ENCODE peak calls at places on chromosomes 5 and 9, in seven cellular contexts. M, O, Z, C, B, N and D are unnamed samples.

GRCh38 chr5:997711-998110 is 10.9 kb upstream of the NKD2 start:
- DNase-seq in Z (no peak), O (no peak), M (no peak), C (no peak), B (no peak), N (no peak), D (no peak)

GRCh38 chr9:18896531-18897179 is 136.4 kb downstream of the SAXO1 start:
- DNase-seq in B (no peak), M (no peak), C (no peak), Z (no peak), O (no peak), N (no peak), D (no peak)

GRCh38 chr9:74810200-74810599 is 77.5 kb downstream of the TRPM6 start:
- DNase-seq in O (no peak), Z (no peak), B (no peak), N (no peak), C (no peak), M (no peak), D (no peak)

GRCh38 chr5:89437450-89438435 is 554.8 kb upstream of the MEF2C start:
- DNase-seq in M (no peak), O (no peak), Z (peak; percentile 15), C (no peak), N (peak; percentile 67), B (no peak), D (peak; percentile 7)

GRCh38 chr5:179874136-179874535 is 15.5 kb upstream of the MRNIP start:
- DNase-seq in Z (no peak), B (no peak), N (no peak), O (no peak), M (no peak), C (no peak), D (no peak)

GRCh38 chr5:138336952-138337684 is 948 bp upstream of the FAM53C start:
- DNase-seq in N (no peak), M (no peak), B (no peak), O (no peak), C (peak; percentile 91), Z (peak; percentile 85), D (peak; percentile 76)

GRCh38 chr5:141003791-141004601 is 37.7 kb downstream of the PCDHAC2 start:
- DNase-seq in M (peak; percentile 47), O (no peak), Z (peak; percentile 4), B (no peak), N (peak; percentile 95), C (no peak), D (no peak)

GRCh38 chr5:67795781-67796477 is 419.6 kb upstream of the PIK3R1 start:
- DNase-seq in C (peak; percentile 29), Z (peak; percentile 23), O (no peak), N (no peak), B (no peak), M (no peak), D (no peak)

GRCh38 chr9:34771023-34771422 is 61.1 kb upstream of the CCL21 start:
- DNase-seq in M (no peak), B (no peak), Z (peak; percentile 35), N (peak; percentile 63), C (no peak), O (no peak), D (peak; percentile 83)

GRCh38 chr9:2179557-2179956 is 164.4 kb downstream of the SMARCA2 start:
- DNase-seq in M (no peak), B (peak; percentile 26), Z (no peak), O (no peak), N (no peak), C (no peak), D (peak; percentile 36)

GRCh38 chr5:83169938-83170337 is 92.6 kb downstream of the XRCC4 start:
- DNase-seq in N (no peak), O (no peak), M (no peak), B (no peak), C (no peak), Z (no peak), D (no peak)

GRCh38 chr9:81108391-81108790 is 581.0 kb downstream of the TLE1 start:
- DNase-seq in N (peak; percentile 83), M (no peak), O (no peak), Z (no peak), C (no peak), B (no peak), D (no peak)

GRCh38 chr5:52657231-52657645 is 130.5 kb upstream of the ITGA1 start:
- DNase-seq in M (peak; percentile 60), N (peak; percentile 63), C (peak; percentile 73), O (peak; percentile 41), Z (peak; percentile 71), B (peak; percentile 49), D (peak; percentile 79)

GRCh38 chr5:821504-821903 is 29.3 kb downstream of the ZDHHC11 start:
- DNase-seq in O (no peak), B (no peak), Z (no peak), C (no peak), N (no peak), M (no peak), D (no peak)

GRCh38 chr5:33736510-33736909 is 155.3 kb downstream of the ADAMTS12 start:
- DNase-seq in O (no peak), N (peak; percentile 24), B (no peak), M (no peak), Z (peak; percentile 72), C (peak; percentile 92), D (peak; percentile 38)

GRCh38 chr5:150692276-150692675 is 8.6 kb downstream of the RBM22 start:
- DNase-seq in Z (no peak), O (no peak), B (no peak), N (no peak), C (no peak), M (no peak), D (no peak)

GRCh38 chr9:34715639-34716215 is 5.8 kb upstream of the CCL21 start:
- DNase-seq in Z (no peak), B (no peak), N (no peak), M (no peak), O (no peak), C (no peak), D (peak; percentile 39)

GRCh38 chr9:72585737-72586136 is 64.3 kb downstream of the TMC1 start:
- DNase-seq in O (no peak), Z (peak; percentile 51), B (no peak), N (peak; percentile 45), C (peak; percentile 85), M (no peak), D (no peak)

GRCh38 chr9:117278020-117278419 is 136.8 kb downstream of the ASTN2 start:
- DNase-seq in C (no peak), N (no peak), M (no peak), B (no peak), Z (no peak), O (no peak), D (no peak)

GRCh38 chr5:159908201-159908940 is 7.9 kb upstream of the ADRA1B start:
- DNase-seq in Z (no peak), C (no peak), B (no peak), O (no peak), M (no peak), N (no peak), D (no peak)

GRCh38 chr5:74185599-74185998 is 454.9 kb downstream of the ENC1 start:
- DNase-seq in C (no peak), B (no peak), N (no peak), M (no peak), O (no peak), Z (no peak), D (no peak)

GRCh38 chr5:176894298-176894697 is 4.8 kb downstream of the HK3 start:
- DNase-seq in M (no peak), O (no peak), C (no peak), N (no peak), Z (no peak), B (no peak), D (no peak)

GRCh38 chr9:70205366-70206020 is 53.3 kb upstream of the SMC5 start:
- DNase-seq in Z (no peak), B (no peak), N (peak; percentile 60), M (no peak), C (no peak), O (no peak), D (peak; percentile 72)

GRCh38 chr5:140175367-140176027 is 509 bp downstream of the CYSTM1 start:
- DNase-seq in Z (peak; percentile 90), M (peak; percentile 87), B (peak; percentile 70), C (peak; percentile 56), N (peak; percentile 56), O (peak; percentile 70), D (peak; percentile 42)

GRCh38 chr5:35319231-35320002 is 89.1 kb upstream of the PRLR start:
- DNase-seq in C (no peak), Z (peak; percentile 72), B (no peak), N (peak; percentile 74), O (no peak), M (no peak), D (peak; percentile 50)

GRCh38 chr5:58002318-58002717 is 457.6 kb downstream of the PLK2 start:
- DNase-seq in Z (peak; percentile 4), M (no peak), O (no peak), B (no peak), N (peak; percentile 77), C (no peak), D (peak; percentile 60)

GRCh38 chr5:27216367-27216941 is 178.1 kb upstream of the CDH9 start:
- DNase-seq in M (no peak), B (no peak), Z (no peak), C (no peak), N (no peak), O (no peak), D (no peak)

GRCh38 chr9:92752812-92753404 is 11.7 kb downstream of the BICD2 start:
- DNase-seq in M (no peak), N (no peak), C (no peak), B (no peak), O (no peak), Z (no peak), D (no peak)

GRCh38 chr5:118598311-118598710 is 390.0 kb downstream of the DTWD2 start:
- DNase-seq in Z (no peak), M (no peak), O (no peak), B (no peak), C (no peak), N (no peak), D (no peak)

GRCh38 chr9:129141066-129142041 is 30.1 kb downstream of the PTPA start:
- DNase-seq in N (no peak), M (peak; percentile 34), C (peak; percentile 95), B (peak; percentile 83), O (no peak), Z (peak; percentile 96), D (peak; percentile 69)
- H2AFZ ChIP-seq in N (no peak overlapping the region), M (no peak overlapping the region), C (no peak overlapping the region), B (no peak overlapping the region), O (peak overlapping the region; percentile 45), Z (no peak overlapping the region), D (peak overlapping the region; percentile 24)

GRCh38 chr9:16308645-16309044 is 561.8 kb downstream of the BNC2 start:
- DNase-seq in B (no peak), N (no peak), O (no peak), M (no peak), Z (no peak), C (no peak), D (no peak)
- H2AFZ ChIP-seq in B (no peak overlapping the region), N (no peak overlapping the region), O (no peak overlapping the region), M (no peak overlapping the region), Z (no peak overlapping the region), C (no peak overlapping the region), D (no peak overlapping the region)

GRCh38 chr9:121373401-121373769 is 3.3 kb upstream of the STOM start:
- DNase-seq in C (peak; percentile 69), O (no peak), M (no peak), N (no peak), B (no peak), Z (no peak), D (no peak)
- H2AFZ ChIP-seq in C (no peak overlapping the region), O (no peak overlapping the region), M (no peak overlapping the region), N (no peak overlapping the region), B (no peak overlapping the region), Z (peak overlapping the region; percentile 44), D (no peak overlapping the region)

DNA sequence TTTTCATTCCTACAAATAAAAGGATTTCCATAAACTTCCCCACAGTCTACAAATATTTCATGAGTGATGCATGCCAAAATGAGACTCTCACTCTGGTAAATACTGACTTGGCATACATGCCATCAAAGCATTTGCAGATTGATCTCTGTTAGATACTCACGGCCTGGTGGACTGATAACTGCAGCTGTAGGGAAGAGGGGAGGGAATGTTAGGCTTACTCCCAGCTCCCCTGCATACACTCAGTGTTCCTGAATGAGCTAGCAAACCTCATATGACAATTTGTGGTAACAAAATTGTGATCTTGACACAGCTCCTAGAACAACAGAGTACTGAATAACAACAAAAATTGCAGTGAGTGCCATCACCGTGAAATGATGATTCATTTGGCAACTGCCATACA is 435.3 kb downstream of the NR2F1-AS1 start:
- DNase-seq in M (no peak), N (peak; percentile 49), O (no peak), Z (peak; percentile 29), B (no peak), C (no peak), D (no peak)
- H2AFZ ChIP-seq in M (no peak overlapping the region), N (peak overlapping the region; percentile 8), O (no peak overlapping the region), Z (no peak overlapping the region), B (no peak overlapping the region), C (no peak overlapping the region), D (no peak overlapping the region)